ENCODE peak calls at places on chromosomes 16 and 17, in six cellular contexts. S, M, C, O, K and R are unnamed samples.

GRCh38 chr16:50464325-50465290 is 83.6 kb upstream of the NKD1 start:
- DNase-seq in K (no peak), O (no peak), C (no peak), S (no peak), M (no peak), R (no peak)

GRCh38 chr17:47120521-47121095 is 68.5 kb downstream of the CDC27 start:
- DNase-seq in K (no peak), O (no peak), M (no peak), S (peak; percentile 95), C (no peak), R (no peak)

GRCh38 chr17:77127735-77128361 is 12.9 kb upstream of the SEC14L1 start:
- DNase-seq in S (no peak), O (peak; percentile 44), M (peak; percentile 66), C (no peak), K (peak; percentile 74), R (peak; percentile 59)

GRCh38 chr17:61389670-61390478 is 9.8 kb upstream of the TBX2 start:
- DNase-seq in M (no peak), S (peak; percentile 59), K (peak; percentile 49), O (peak; percentile 24), C (peak; percentile 72), R (peak; percentile 48)

GRCh38 chr17:41494524-41494923 is 4.8 kb upstream of the KRT36 start:
- DNase-seq in M (no peak), O (no peak), S (peak; percentile 69), K (no peak), C (no peak), R (no peak)

GRCh38 chr16:68590201-68590994 is 51.3 kb downstream of the ZFP90 start:
- DNase-seq in C (peak; percentile 48), S (peak; percentile 82), M (no peak), O (peak; percentile 44), K (peak; percentile 62), R (peak; percentile 62)

GRCh38 chr17:20954794-20955193 is 88.0 kb downstream of the USP22 start:
- DNase-seq in K (no peak), O (no peak), M (no peak), S (no peak), C (no peak), R (no peak)

GRCh38 chr17:21039839-21040575 is 2.8 kb downstream of the USP22 start:
- DNase-seq in O (no peak), M (no peak), C (peak; percentile 57), S (peak; percentile 74), K (peak; percentile 40), R (no peak)

GRCh38 chr17:40417609-40418427 is at the start of gene TOP2A:
- DNase-seq in M (peak; percentile 96), K (peak; percentile 94), C (peak; percentile 100), S (peak; percentile 100), O (peak; percentile 84), R (peak; percentile 70)

GRCh38 chr16:24102120-24102740 is 153.9 kb upstream of the CACNG3 start:
- DNase-seq in C (no peak), K (no peak), O (no peak), S (peak; percentile 0), M (no peak), R (no peak)

GRCh38 chr17:79220201-79220714 is 145.6 kb downstream of the ENGASE start:
- DNase-seq in C (no peak), S (no peak), K (no peak), M (no peak), O (no peak), R (no peak)

GRCh38 chr17:27155866-27156265 is 138.0 kb upstream of the WSB1 start:
- DNase-seq in S (no peak), C (no peak), O (no peak), K (no peak), M (no peak), R (no peak)

GRCh38 chr16:53099318-53100130 is 44.7 kb downstream of the CHD9 start:
- DNase-seq in K (peak; percentile 44), S (peak; percentile 92), C (peak; percentile 86), M (peak; percentile 79), O (peak; percentile 52), R (peak; percentile 20)

GRCh38 chr17:38636054-38636453 is 30.3 kb upstream of the SRCIN1 start:
- DNase-seq in O (no peak), K (no peak), C (no peak), M (no peak), S (no peak), R (no peak)

GRCh38 chr16:86590501-86591144 is 12.3 kb downstream of the FOXL1 start:
- DNase-seq in O (no peak), C (no peak), S (peak; percentile 95), K (no peak), M (no peak), R (no peak)

GRCh38 chr17:76492250-76492988 is 8.8 kb downstream of the RHBDF2 start:
- DNase-seq in K (peak; percentile 17), O (no peak), S (no peak), C (no peak), M (no peak), R (no peak)

GRCh38 chr17:70352834-70353233 is 183.5 kb downstream of the KCNJ2 start:
- DNase-seq in O (no peak), C (no peak), S (no peak), M (no peak), K (no peak), R (no peak)
- H3K9me3 ChIP-seq in O (no peaks in the 10 kb centered on the region), C (no peaks in the 10 kb centered on the region), S (no peaks in the 10 kb centered on the region), M (no peaks in the 10 kb centered on the region), K (no peaks in the 10 kb centered on the region), R (no peaks in the 10 kb centered on the region)

GRCh38 chr16:35585411-35585810 is 2126.0 kb downstream of the TP53TG3F start:
- DNase-seq in K (no peak), S (no peak), M (no peak), O (no peak), C (no peak), R (no peak)
- H3K9me3 ChIP-seq in K (no peaks in the 10 kb centered on the region), S (no peaks in the 10 kb centered on the region), M (no peaks in the 10 kb centered on the region), O (no peaks in the 10 kb centered on the region), C (no peaks in the 10 kb centered on the region), R (no peaks in the 10 kb centered on the region)

DNA sequence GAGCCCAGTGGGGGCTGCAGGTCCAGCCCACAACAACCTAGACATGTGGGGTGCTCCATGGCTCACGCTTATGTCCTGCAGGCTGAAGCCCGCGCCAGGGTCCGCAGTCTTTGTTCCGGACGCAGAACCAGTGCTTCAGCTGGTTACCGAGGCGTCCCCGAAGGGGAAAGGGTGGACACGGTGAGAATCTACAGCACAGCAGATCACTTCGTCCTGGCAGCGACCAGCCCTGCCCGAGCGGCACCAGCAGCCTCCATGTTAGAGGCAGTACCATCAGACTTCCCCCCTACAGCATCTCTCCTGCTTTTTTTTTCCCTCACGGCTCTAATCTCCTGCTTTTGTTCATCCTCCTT is 1736.4 kb downstream of the TP53TG3F start:
- DNase-seq in O (no peak), M (no peak), S (no peak), C (no peak), K (no peak), R (no peak)
- H3K9me3 ChIP-seq in O (no peaks in the 10 kb centered on the region), M (no peaks in the 10 kb centered on the region), S (no peaks in the 10 kb centered on the region), C (no peaks in the 10 kb centered on the region), K (no peaks in the 10 kb centered on the region), R (peaks cover 3% of the 10 kb centered on the region)

GRCh38 chr16:65773319-65773874 is 593.1 kb upstream of the CDH5 start:
- DNase-seq in M (no peak), K (no peak), S (no peak), O (no peak), C (no peak), R (no peak)

GRCh38 chr16:65774350-65774749 is 592.1 kb upstream of the CDH5 start:
- DNase-seq in K (no peak), O (no peak), M (no peak), C (no peak), S (no peak), R (no peak)

GRCh38 chr16:65770752-65771151 is 595.7 kb upstream of the CDH5 start:
- DNase-seq in C (no peak), M (no peak), S (no peak), K (no peak), O (no peak), R (no peak)

GRCh38 chr16:65771707-65772106 is 594.8 kb upstream of the CDH5 start:
- DNase-seq in K (no peak), S (no peak), O (no peak), M (no peak), C (no peak), R (no peak)

GRCh38 chr16:65772134-65772732 is 594.3 kb upstream of the CDH5 start:
- DNase-seq in K (no peak), S (no peak), C (no peak), M (no peak), O (no peak), R (no peak)
- H3K9me3 ChIP-seq in K (no peaks in the 10 kb centered on the region), S (no peaks in the 10 kb centered on the region), C (no peaks in the 10 kb centered on the region), M (peaks cover 8% of the 10 kb centered on the region), O (no peaks in the 10 kb centered on the region), R (no peaks in the 10 kb centered on the region)

GRCh38 chr17:72123496-72123963 is 2.7 kb downstream of the SOX9 start:
- DNase-seq in O (no peak), S (no peak), M (no peak), K (no peak), C (no peak), R (no peak)

GRCh38 chr17:72121164-72122001 is 563 bp downstream of the SOX9 start:
- DNase-seq in O (no peak), M (no peak), C (peak; percentile 60), K (no peak), S (peak; percentile 85), R (no peak)

GRCh38 chr17:72122002-72122310 is 1.1 kb downstream of the SOX9 start:
- DNase-seq in O (no peak), S (peak; percentile 70), K (no peak), M (no peak), C (peak; percentile 65), R (no peak)

GRCh38 chr17:72122668-72123495 is 2.1 kb downstream of the SOX9 start:
- DNase-seq in C (no peak), O (no peak), S (peak; percentile 83), M (no peak), K (no peak), R (no peak)

DNA sequence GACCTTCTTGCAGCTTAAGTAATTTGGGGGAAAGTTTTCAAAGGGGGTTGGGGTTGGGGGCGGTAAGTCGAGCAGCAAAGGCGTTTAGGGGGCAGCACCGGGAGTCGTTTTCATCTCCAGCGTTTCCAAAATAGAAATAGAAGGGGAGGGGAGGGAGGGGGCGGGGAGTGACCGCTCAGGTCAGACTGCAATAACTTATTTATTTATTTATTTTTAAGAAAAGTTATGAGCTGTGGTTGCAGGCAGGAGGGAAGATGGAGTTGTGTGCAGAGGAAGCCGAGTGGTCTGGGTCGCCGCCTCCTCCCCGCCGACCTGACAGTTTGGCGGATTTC is 1.5 kb downstream of the SOX9 start:
- DNase-seq in C (no peak), S (no peak), O (no peak), K (no peak), M (no peak), R (no peak)
- H3K9me3 ChIP-seq in C (no peaks in the 10 kb centered on the region), S (no peaks in the 10 kb centered on the region), O (no peaks in the 10 kb centered on the region), K (no peaks in the 10 kb centered on the region), M (no peaks in the 10 kb centered on the region), R (no peaks in the 10 kb centered on the region)